ENCODE peak calls at places on chromosomes 7 and 10, in five cellular contexts. Q is body of pancreas, M is ovary, I is endodermal cell, D is fibroblast of lung. L is an unnamed sample.

GRCh38 chr7:103637080-103637479 is 191.1 kb upstream of the SLC26A5 start:
- DNase-seq in Q (no peak), M (no peak), D (peak; percentile 92), I (no peak), L (no peak)

GRCh38 chr10:69906425-69906824 is 104.7 kb downstream of the COL13A1 start:
- DNase-seq in D (no peak), I (no peak), M (no peak), Q (no peak), L (no peak)

GRCh38 chr7:79241288-79242055 is 212.0 kb downstream of the MAGI2 start:
- DNase-seq in I (no peak), Q (no peak), D (peak; percentile 80), M (no peak), L (no peak)

GRCh38 chr7:86653919-86654659 is 10.4 kb downstream of the GRM3 start:
- DNase-seq in I (peak; percentile 52), M (no peak), Q (peak; percentile 32), D (peak; percentile 3), L (peak; percentile 27)

GRCh38 chr7:131633342-131633843 is 77.0 kb upstream of the PODXL start:
- DNase-seq in M (no peak), I (peak; percentile 47), Q (no peak), D (peak; percentile 65), L (peak; percentile 52)

GRCh38 chr7:43591551-43592180 is 8.8 kb downstream of the STK17A start:
- DNase-seq in M (no peak), I (no peak), Q (no peak), D (peak; percentile 64), L (no peak)

GRCh38 chr7:69708857-69709256 is 110.6 kb downstream of the AUTS2 start:
- DNase-seq in M (no peak), I (peak; percentile 57), Q (no peak), D (peak; percentile 74), L (no peak)

GRCh38 chr10:68925489-68925888 is 24.4 kb downstream of the DDX50 start:
- DNase-seq in D (no peak), I (no peak), Q (no peak), M (no peak), L (no peak)

GRCh38 chr7:141456298-141456697 is 94.9 kb upstream of the AGK start:
- DNase-seq in M (no peak), I (no peak), D (peak; percentile 17), Q (peak; percentile 27), L (no peak)

GRCh38 chr10:62815373-62816111 is 624 bp downstream of the EGR2 start:
- DNase-seq in I (peak; percentile 72), M (peak; percentile 48), Q (peak; percentile 8), D (peak; percentile 51), L (peak; percentile 62)

GRCh38 chr10:104910712-104911111 is 269.6 kb downstream of the SORCS3 start:
- DNase-seq in D (no peak), M (no peak), Q (peak; percentile 8), I (no peak), L (no peak)

GRCh38 chr10:122294511-122295422 is 23.7 kb downstream of the BTBD16 start:
- DNase-seq in I (no peak), Q (no peak), D (no peak), M (no peak), L (no peak)

GRCh38 chr10:74910604-74911355 is 84.4 kb downstream of the KAT6B start:
- DNase-seq in D (no peak), Q (no peak), I (no peak), M (no peak), L (no peak)

GRCh38 chr10:10623958-10624590 is 393.6 kb upstream of the CELF2 start:
- DNase-seq in I (no peak), M (no peak), Q (no peak), D (no peak), L (no peak)

GRCh38 chr7:106978425-106979386 is 65.8 kb upstream of the PRKAR2B start:
- DNase-seq in M (no peak), D (no peak), Q (no peak), I (no peak), L (no peak)

GRCh38 chr10:36479073-36479472 is 646.3 kb upstream of the ANKRD30A start:
- DNase-seq in M (no peak), I (no peak), D (no peak), Q (no peak), L (no peak)

DNA sequence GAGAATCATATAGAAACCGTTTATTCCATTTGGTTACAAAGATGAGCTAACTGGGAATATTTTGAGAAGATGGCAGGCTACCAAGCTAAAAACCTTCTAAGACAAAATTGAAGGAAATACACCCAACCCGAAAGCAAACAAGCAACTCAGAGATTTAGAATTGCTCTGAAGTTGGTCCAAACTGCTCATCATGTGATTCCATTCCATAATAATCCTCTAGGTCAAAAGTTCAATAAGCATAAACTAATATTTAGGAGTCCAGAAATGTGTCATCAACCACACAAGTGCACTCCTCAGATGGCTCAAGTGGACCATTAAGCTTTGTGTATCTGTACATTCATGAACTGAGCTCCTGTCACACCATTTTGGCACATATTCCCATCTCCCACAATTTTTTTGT is 28.7 kb downstream of the DGKI start:
- DNase-seq in Q (no peak), M (no peak), I (no peak), D (peak; percentile 73), L (no peak)
- H3K27me3 ChIP-seq in Q (no peaks in the 10 kb centered on the region), M (no peaks in the 10 kb centered on the region), I (no peaks in the 10 kb centered on the region), D (no peaks in the 10 kb centered on the region), L (no peaks in the 10 kb centered on the region)

GRCh38 chr10:88987840-88988239 is 2.8 kb upstream of the FAS start:
- DNase-seq in Q (no peak), D (no peak), M (no peak), I (no peak), L (no peak)
- H3K4me1 ChIP-seq in Q (peaks cover 20% of the 10 kb centered on the region), D (peaks cover 2% of the 10 kb centered on the region), M (peaks cover 6% of the 10 kb centered on the region), I (peaks cover 3% of the 10 kb centered on the region), L (no peaks in the 10 kb centered on the region)

DNA sequence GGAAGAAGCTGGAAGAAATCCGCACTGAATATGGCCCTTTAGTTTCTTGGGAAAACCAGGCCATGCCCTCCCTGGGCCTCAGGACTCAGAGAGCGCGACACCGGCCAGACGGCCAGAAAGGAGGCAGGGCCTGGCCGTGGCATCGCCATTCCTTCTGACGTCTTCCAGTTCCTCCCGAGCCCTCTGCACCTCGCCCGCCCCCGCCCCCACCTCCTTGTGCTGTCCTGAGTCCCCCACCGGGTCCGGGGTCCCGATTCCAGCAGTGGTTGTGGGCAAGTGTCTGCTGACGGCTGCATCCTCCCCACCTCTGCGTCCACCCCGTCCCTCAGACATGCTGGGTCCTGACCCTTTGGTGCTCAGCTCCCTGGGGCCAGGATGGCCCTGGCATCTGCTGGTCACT is 312.1 kb upstream of the SHH start:
- DNase-seq in I (no peak), M (no peak), Q (no peak), D (no peak), L (no peak)
- H3K27me3 ChIP-seq in I (no peaks in the 10 kb centered on the region), M (no peaks in the 10 kb centered on the region), Q (no peaks in the 10 kb centered on the region), D (no peaks in the 10 kb centered on the region), L (no peaks in the 10 kb centered on the region)

GRCh38 chr10:1058017-1058416 is 1.8 kb downstream of the WDR37 start:
- DNase-seq in I (no peak), D (no peak), M (no peak), Q (peak; percentile 39), L (no peak)
- H3K4me1 ChIP-seq in I (no peaks in the 10 kb centered on the region), D (peaks cover 4% of the 10 kb centered on the region), M (peaks cover 7% of the 10 kb centered on the region), Q (peaks cover 37% of the 10 kb centered on the region), L (peaks cover 7% of the 10 kb centered on the region)

GRCh38 chr10:6563075-6563474 is 17.0 kb downstream of the PRKCQ start:
- DNase-seq in D (no peak), I (no peak), Q (no peak), M (no peak), L (no peak)
- H3K27me3 ChIP-seq in D (no peaks in the 10 kb centered on the region), I (no peaks in the 10 kb centered on the region), Q (no peaks in the 10 kb centered on the region), M (no peaks in the 10 kb centered on the region), L (no peaks in the 10 kb centered on the region)

GRCh38 chr7:88147949-88148348 is 71.9 kb downstream of the SRI start:
- DNase-seq in Q (no peak), M (no peak), I (no peak), D (no peak), L (no peak)
- H3K4me1 ChIP-seq in Q (peaks cover 9% of the 10 kb centered on the region), M (no peaks in the 10 kb centered on the region), I (no peaks in the 10 kb centered on the region), D (no peaks in the 10 kb centered on the region), L (no peaks in the 10 kb centered on the region)

DNA sequence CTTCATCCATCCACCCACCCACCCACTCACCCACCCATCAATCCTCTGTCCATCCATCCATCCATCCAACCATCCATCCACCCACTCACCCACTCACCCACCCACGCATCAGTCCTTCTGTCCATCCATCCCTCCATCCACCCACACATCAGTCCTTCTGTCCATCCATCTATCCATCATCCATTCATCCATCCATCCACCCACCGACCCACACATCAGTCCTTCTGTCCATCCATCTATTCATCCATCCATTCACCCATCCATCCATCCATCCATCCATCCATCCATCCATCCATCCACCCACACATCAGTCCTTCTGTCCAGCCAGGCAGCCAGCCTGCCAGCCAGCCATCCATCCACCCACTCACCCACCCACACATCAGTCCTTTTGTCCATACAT is 15.8 kb upstream of the GRIFIN start:
- DNase-seq in I (no peak), D (no peak), M (no peak), Q (no peak), L (no peak)
- H3K27me3 ChIP-seq in I (no peaks in the 10 kb centered on the region), D (peaks cover 4% of the 10 kb centered on the region), M (no peaks in the 10 kb centered on the region), Q (no peaks in the 10 kb centered on the region), L (no peaks in the 10 kb centered on the region)

DNA sequence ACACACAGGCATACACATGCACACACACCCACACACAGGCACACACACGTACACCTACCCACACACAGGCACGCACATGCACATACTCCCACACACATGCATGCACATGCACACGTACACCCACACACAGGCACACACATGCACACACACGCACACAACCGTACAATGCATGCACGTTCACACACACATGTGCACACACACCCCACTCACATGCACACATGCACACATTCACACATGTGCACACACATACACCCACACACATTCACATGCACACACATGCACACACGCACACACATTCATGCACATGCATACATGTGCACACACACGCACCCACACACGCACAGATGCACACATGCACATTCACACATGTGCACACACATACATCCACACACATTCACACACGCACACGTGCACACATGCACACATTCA is 59.3 kb downstream of the MKI67 start:
- DNase-seq in I (no peak), M (no peak), D (no peak), Q (no peak), L (no peak)
- H3K4me1 ChIP-seq in I (peaks cover 17% of the 10 kb centered on the region), M (no peaks in the 10 kb centered on the region), D (peaks cover 5% of the 10 kb centered on the region), Q (no peaks in the 10 kb centered on the region), L (peaks cover 6% of the 10 kb centered on the region)

GRCh38 chr10:22473459-22473858 is 128.2 kb downstream of the SPAG6 start:
- DNase-seq in Q (no peak), D (peak; percentile 22), M (no peak), I (no peak), L (no peak)

GRCh38 chr10:22476601-22477364 is 131.5 kb downstream of the SPAG6 start:
- DNase-seq in Q (no peak), I (peak; percentile 73), D (no peak), M (no peak), L (no peak)

GRCh38 chr10:22475857-22476600 is 130.7 kb downstream of the SPAG6 start:
- DNase-seq in D (no peak), M (peak; percentile 13), I (no peak), Q (no peak), L (peak; percentile 14)

GRCh38 chr10:22475527-22475856 is 130.2 kb downstream of the SPAG6 start:
- DNase-seq in Q (no peak), M (no peak), D (no peak), I (no peak), L (no peak)

GRCh38 chr10:22473044-22473443 is 127.7 kb downstream of the SPAG6 start:
- DNase-seq in Q (no peak), D (no peak), I (no peak), M (no peak), L (no peak)
- H3K27me3 ChIP-seq in Q (no peaks in the 10 kb centered on the region), D (peaks cover 30% of the 10 kb centered on the region), I (peaks cover 86% of the 10 kb centered on the region), M (peaks cover 2% of the 10 kb centered on the region), L (peaks cover 2% of the 10 kb centered on the region)

L was measured in right cardiac atrium.